ENCODE peak calls at places on chromosomes 13 and 19, in six cellular contexts. C is activated T-cell treated with anti-CD3 and anti-CD28 coated beads for 1 hour; S is NCI-H345; K is globus pallidus; X is upper lobe of right lung; J is stimulated activated CD4-positive, alpha-beta T cell treated with anti-CD3 and anti-CD28 coated beads, Interleukin-1b, Interleukin-23, amount 100 ng/mL, for 1 hour. D is an unnamed sample.

GRCh38 chr13:44240611-44241010 is 133.0 kb upstream of the SERP2 start:
- DNase-seq in J (no peak), S (no peak), X (no peak), K (no peak), C (no peak), D (no peak)

GRCh38 chr13:36420437-36420891 is 11.8 kb upstream of the CCNA1 start:
- DNase-seq in S (peak), C (peak), J (peak), X (peak), K (peak), D (peak)

GRCh38 chr13:85241045-85241444 is 558.2 kb downstream of the SLITRK6 start:
- DNase-seq in S (no peak), C (no peak), J (no peak), X (no peak), K (no peak), D (no peak)

GRCh38 chr13:95137096-95137495 is 164.2 kb downstream of the ABCC4 start:
- DNase-seq in X (no peak), S (no peak), C (no peak), J (no peak), K (no peak), D (peak)

GRCh38 chr19:35671818-35672217 is 5.5 kb downstream of the UPK1A start:
- DNase-seq in X (no peak), J (no peak), K (no peak), S (peak), C (no peak), D (no peak)

GRCh38 chr13:109422163-109422562 is 364.2 kb downstream of the IRS2 start:
- DNase-seq in S (no peak), C (no peak), J (no peak), K (peak), X (no peak), D (no peak)

GRCh38 chr13:99197257-99197651 is 3.4 kb upstream of the UBAC2 start:
- DNase-seq in C (no peak), S (no peak), J (no peak), K (no peak), X (no peak), D (no peak)

GRCh38 chr19:5397804-5398692 is 57.2 kb upstream of the ZNRF4 start:
- DNase-seq in S (no peak), C (no peak), X (no peak), K (no peak), J (no peak), D (peak)

GRCh38 chr13:29991343-29991742 is 140.9 kb upstream of the UBL3 start:
- DNase-seq in C (no peak), X (no peak), K (no peak), J (no peak), S (no peak), D (no peak)

GRCh38 chr19:2775556-2776430 is 7.3 kb downstream of the SGTA start:
- DNase-seq in J (peak), X (peak), K (peak), C (peak), S (no peak), D (peak)

GRCh38 chr13:36421447-36421846 is 10.8 kb upstream of the CCNA1 start:
- DNase-seq in J (no peak), K (no peak), C (no peak), S (no peak), X (no peak), D (peak)

GRCh38 chr19:491146-491741 is 5.0 kb upstream of the MADCAM1 start:
- DNase-seq in K (no peak), J (no peak), C (no peak), S (no peak), X (no peak), D (no peak)

GRCh38 chr19:35704218-35704617 is at the start of gene ZBTB32:
- DNase-seq in K (no peak), C (no peak), S (no peak), J (no peak), X (no peak), D (peak)

GRCh38 chr13:111503905-111504695 is 183.7 kb downstream of the TEX29 start:
- DNase-seq in S (no peak), J (no peak), K (no peak), X (no peak), C (no peak), D (no peak)

GRCh38 chr19:41323023-41323422 is 13.1 kb downstream of the CCDC97 start:
- DNase-seq in X (no peak), K (no peak), S (no peak), J (no peak), C (no peak), D (peak)

GRCh38 chr13:30908416-30908980 is 2.4 kb downstream of the MEDAG start:
- DNase-seq in K (no peak), J (no peak), S (no peak), C (no peak), X (no peak), D (peak)

GRCh38 chr13:112977091-112977490 is 8.1 kb downstream of the MCF2L start:
- DNase-seq in J (no peak), X (no peak), S (no peak), K (no peak), C (no peak), D (no peak)